ENCODE peak calls at places on chromosome 9, in six cellular contexts. W is astrocyte of the spinal cord, F is MM.1S, P is AG04450, M is coronary artery, J is HCT116. I is an unnamed sample.

GRCh38 chr9:4497855-4498254 is 7.6 kb downstream of the SLC1A1 start:
- DNase-seq in W (peak; percentile 64), F (no peak), P (no peak), M (no peak), J (no peak), I (no peak)

GRCh38 chr9:22158275-22158674 is 149.2 kb upstream of the CDKN2B start:
- DNase-seq in W (peak; percentile 23), F (no peak), P (no peak), M (no peak), J (no peak), I (no peak)

GRCh38 chr9:2157277-2158105 is 142.3 kb downstream of the SMARCA2 start:
- DNase-seq in W (peak; percentile 63), F (peak; percentile 60), P (no peak), M (no peak), J (no peak), I (no peak)

GRCh38 chr9:127506814-127507750 is 55.8 kb downstream of the LRSAM1 start:
- DNase-seq in W (peak; percentile 57), F (no peak), P (no peak), M (no peak), J (no peak), I (no peak)

GRCh38 chr9:106893088-106893487 is 30.1 kb downstream of the ZNF462 start:
- DNase-seq in W (no peak), F (no peak), P (no peak), M (no peak), J (peak; percentile 47), I (peak; percentile 73)

GRCh38 chr9:116860509-116861120 is 173.5 kb downstream of the TRIM32 start:
- DNase-seq in W (peak; percentile 39), F (no peak), P (peak; percentile 29), M (no peak), J (peak; percentile 51), I (no peak)

GRCh38 chr9:11269036-11269435 is 656.2 kb upstream of the PTPRD start:
- DNase-seq in W (no peak), F (no peak), P (no peak), M (no peak), J (no peak), I (no peak)

GRCh38 chr9:135479469-135480052 is at the start of gene PPP1R26:
- DNase-seq in W (no peak), F (peak; percentile 43), P (no peak), M (no peak), J (no peak), I (no peak)

GRCh38 chr9:76269789-76270188 is 124.4 kb downstream of the RFK start:
- DNase-seq in W (peak; percentile 45), F (no peak), P (peak; percentile 7), M (no peak), J (no peak), I (no peak)

GRCh38 chr9:121975801-121976277 is 117.3 kb downstream of the TTLL11 start:
- DNase-seq in W (peak; percentile 50), F (no peak), P (no peak), M (no peak), J (peak; percentile 43), I (peak; percentile 94)

GRCh38 chr9:35563791-35564197 is 41.3 kb upstream of the TESK1 start:
- DNase-seq in W (peak; percentile 22), F (no peak), P (no peak), M (peak; percentile 82), J (no peak), I (no peak)

GRCh38 chr9:103242025-103242424 is 246.9 kb downstream of the CYLC2 start:
- DNase-seq in W (peak; percentile 0), F (no peak), P (no peak), M (no peak), J (no peak), I (no peak)

GRCh38 chr9:7324031-7324654 is 475.4 kb downstream of the DMAC1 start:
- DNase-seq in W (no peak), F (peak; percentile 31), P (no peak), M (no peak), J (no peak), I (no peak)

GRCh38 chr9:35990155-35990554 is 32.2 kb upstream of the OR2S2 start:
- DNase-seq in W (no peak), F (no peak), P (no peak), M (no peak), J (no peak), I (no peak)

GRCh38 chr9:138009456-138010273 is 132.1 kb downstream of the CACNA1B start:
- DNase-seq in W (no peak), F (no peak), P (no peak), M (no peak), J (no peak), I (no peak)

GRCh38 chr9:580652-581342 is 260.7 kb upstream of the DMRT1 start:
- DNase-seq in W (no peak), F (no peak), P (no peak), M (no peak), J (no peak), I (no peak)

GRCh38 chr9:104774831-104775573 is 11.1 kb downstream of the NIPSNAP3B start:
- DNase-seq in W (no peak), F (no peak), P (no peak), M (no peak), J (no peak), I (no peak)

GRCh38 chr9:81608289-81608657 is 81.1 kb downstream of the TLE1 start:
- DNase-seq in W (no peak), F (no peak), P (no peak), M (no peak), J (no peak), I (no peak)

GRCh38 chr9:95770653-95771131 is 104.8 kb upstream of the ERCC6L2 start:
- DNase-seq in W (no peak), F (no peak), P (no peak), M (no peak), J (no peak), I (no peak)

GRCh38 chr9:33921967-33922895 is 105.3 kb downstream of the UBE2R2 start:
- DNase-seq in W (peak; percentile 22), F (no peak), P (no peak), M (no peak), J (peak; percentile 7), I (no peak)

GRCh38 chr9:129439242-129439641 is 181.7 kb downstream of the C9orf50 start:
- DNase-seq in W (no peak), F (no peak), P (no peak), M (no peak), J (no peak), I (no peak)

GRCh38 chr9:129441852-129442251 is 179.0 kb downstream of the C9orf50 start:
- DNase-seq in W (no peak), F (no peak), P (no peak), M (no peak), J (no peak), I (no peak)

GRCh38 chr9:129440394-129441186 is 180.3 kb downstream of the C9orf50 start:
- DNase-seq in W (no peak), F (no peak), P (no peak), M (no peak), J (no peak), I (no peak)

GRCh38 chr9:129445794-129446306 is 175.1 kb downstream of the C9orf50 start:
- DNase-seq in W (no peak), F (no peak), P (no peak), M (no peak), J (no peak), I (no peak)

DNA sequence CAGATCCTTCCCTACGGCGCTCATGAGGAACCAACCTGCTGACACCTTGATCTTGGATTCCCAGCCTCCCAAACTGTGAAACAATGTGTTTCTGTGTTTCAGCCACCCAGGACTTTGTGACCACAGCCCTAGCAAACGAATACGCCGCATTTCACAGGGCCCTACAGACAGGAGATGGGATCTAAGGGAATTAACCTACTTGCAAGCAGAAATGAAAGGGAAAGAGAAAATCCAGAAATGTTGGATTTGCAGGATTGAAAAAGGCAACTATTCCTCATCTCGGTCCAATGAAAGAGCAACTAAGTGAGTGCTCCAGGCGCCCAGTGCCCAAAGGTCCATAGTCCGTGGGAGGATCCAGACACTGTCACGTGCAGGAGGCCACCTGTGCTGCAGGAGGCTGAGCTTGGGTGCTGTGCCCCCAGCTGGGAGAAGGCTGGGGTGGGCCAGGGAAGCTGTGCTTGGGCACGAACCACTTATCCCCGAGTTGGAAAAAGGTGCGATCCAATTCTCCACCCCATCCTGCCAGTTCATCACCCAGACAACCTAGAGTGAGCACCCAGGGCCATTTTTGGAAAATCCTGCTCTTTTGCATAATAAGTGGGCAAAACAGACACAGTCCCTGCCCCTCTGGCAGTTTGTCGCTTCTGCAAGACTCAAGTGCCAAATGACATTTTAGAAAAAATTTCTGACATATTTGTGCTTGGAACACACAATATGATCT is 177.9 kb downstream of the C9orf50 start:
- DNase-seq in W (no peak), F (no peak), P (no peak), M (no peak), J (no peak), I (no peak)
- H3K4me3 ChIP-seq in W (no peak overlapping the region), F (no peak overlapping the region), P (no peak overlapping the region), M (no peak overlapping the region), J (no peak overlapping the region), I (no peak overlapping the region)

GRCh38 chr9:14842269-14842668 is 68.0 kb downstream of the FREM1 start:
- DNase-seq in W (no peak), F (no peak), P (no peak), M (no peak), J (no peak), I (no peak)

GRCh38 chr9:14843163-14843562 is 67.1 kb downstream of the FREM1 start:
- DNase-seq in W (no peak), F (no peak), P (no peak), M (no peak), J (no peak), I (no peak)

GRCh38 chr9:14846871-14847311 is 63.3 kb downstream of the FREM1 start:
- DNase-seq in W (peak; percentile 20), F (peak; percentile 36), P (no peak), M (no peak), J (peak; percentile 47), I (no peak)
- TF ChIP-seq CTCF in W (peak; percentile 88), F (peak; percentile 68), P (peak; percentile 68), M (peak; percentile 46), J (peak; percentile 93), I (peak; percentile 89)

GRCh38 chr9:20618361-20618799 is 3.9 kb downstream of the MLLT3 start:
- DNase-seq in W (no peak), F (no peak), P (no peak), M (no peak), J (no peak), I (no peak)
- H3K4me3 ChIP-seq in W (no peak overlapping the region), F (no peak overlapping the region), P (no peak overlapping the region), M (no peak overlapping the region), J (no peak overlapping the region), I (no peak overlapping the region)

GRCh38 chr9:70486127-70486526 is 71.7 kb upstream of the KLF9 start:
- DNase-seq in W (no peak), F (no peak), P (no peak), M (no peak), J (no peak), I (no peak)

GRCh38 chr9:70490478-70490877 is 76.0 kb upstream of the KLF9 start:
- DNase-seq in W (no peak), F (no peak), P (no peak), M (no peak), J (no peak), I (no peak)

GRCh38 chr9:70491798-70492736 is 77.6 kb upstream of the KLF9 start:
- DNase-seq in W (no peak), F (no peak), P (no peak), M (peak; percentile 43), J (no peak), I (no peak)

GRCh38 chr9:70488098-70488792 is 73.8 kb upstream of the KLF9 start:
- DNase-seq in W (no peak), F (no peak), P (no peak), M (no peak), J (no peak), I (no peak)

DNA sequence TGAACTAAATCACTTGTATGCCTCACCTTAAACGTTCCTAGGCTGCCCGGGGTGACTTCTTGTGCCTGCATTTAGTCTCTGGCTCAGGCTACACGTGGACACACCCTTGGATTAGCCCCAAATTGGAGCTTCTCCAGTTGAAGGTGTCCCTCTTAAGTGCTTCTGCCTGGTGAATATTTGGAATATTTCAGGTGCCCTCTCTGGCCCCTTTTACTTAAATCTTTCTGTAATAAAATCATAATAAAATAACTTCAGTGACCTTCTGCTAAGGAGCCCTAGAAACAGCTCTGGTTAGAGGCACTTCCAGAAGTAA is 74.3 kb upstream of the KLF9 start:
- DNase-seq in W (no peak), F (no peak), P (no peak), M (no peak), J (no peak), I (no peak)
- TF ChIP-seq CTCF in W (no peak), F (no peak), P (no peak), M (no peak), J (no peak), I (no peak)

I was measured in epithelial cell of proximal tubule.